ENCODE peak calls at places on chromosomes 3 and 15, in four cellular contexts. One of them, this sample, is unnamed.

GRCh38 chr3:125386811-125387210 is 11.7 kb upstream of the ZNF148 start:
- DNase-seq in stimulated activated CD4-positive, alpha-beta T cell treated with anti-CD3 and anti-CD28 coated beads, Interleukin-15, amount 100 ng/mL, for 1 hour: no peak
- DNase-seq in activated T-cell treated with anti-CD3 and anti-CD28 coated beads for 24 hours: no peak
- DNase-seq in stimulated activated CD8-positive, alpha-beta memory T cell treated with anti-CD3 and anti-CD28 coated beads, Interleukin-2, amount 100 ng/mL, for 48 hours: no peak
- DNase-seq in this sample: no peak

GRCh38 chr3:62688050-62688449 is 187.2 kb downstream of the CADPS start:
- DNase-seq in stimulated activated CD4-positive, alpha-beta T cell treated with anti-CD3 and anti-CD28 coated beads, Interleukin-15, amount 100 ng/mL, for 1 hour: no peak
- DNase-seq in activated T-cell treated with anti-CD3 and anti-CD28 coated beads for 24 hours: no peak
- DNase-seq in stimulated activated CD8-positive, alpha-beta memory T cell treated with anti-CD3 and anti-CD28 coated beads, Interleukin-2, amount 100 ng/mL, for 48 hours: no peak
- DNase-seq in this sample: no peak

GRCh38 chr15:39887832-39888231 is 32.2 kb downstream of the GPR176 start:
- DNase-seq in stimulated activated CD4-positive, alpha-beta T cell treated with anti-CD3 and anti-CD28 coated beads, Interleukin-15, amount 100 ng/mL, for 1 hour: no peak
- DNase-seq in activated T-cell treated with anti-CD3 and anti-CD28 coated beads for 24 hours: no peak
- DNase-seq in stimulated activated CD8-positive, alpha-beta memory T cell treated with anti-CD3 and anti-CD28 coated beads, Interleukin-2, amount 100 ng/mL, for 48 hours: no peak
- DNase-seq in this sample: no peak

GRCh38 chr3:151841801-151842200 is 27.9 kb downstream of the AADAC start:
- DNase-seq in stimulated activated CD4-positive, alpha-beta T cell treated with anti-CD3 and anti-CD28 coated beads, Interleukin-15, amount 100 ng/mL, for 1 hour: no peak
- DNase-seq in activated T-cell treated with anti-CD3 and anti-CD28 coated beads for 24 hours: no peak
- DNase-seq in stimulated activated CD8-positive, alpha-beta memory T cell treated with anti-CD3 and anti-CD28 coated beads, Interleukin-2, amount 100 ng/mL, for 48 hours: no peak
- DNase-seq in this sample: no peak

GRCh38 chr3:83890763-83891135 is 1068.0 kb upstream of the CADM2 start:
- DNase-seq in stimulated activated CD4-positive, alpha-beta T cell treated with anti-CD3 and anti-CD28 coated beads, Interleukin-15, amount 100 ng/mL, for 1 hour: no peak
- DNase-seq in activated T-cell treated with anti-CD3 and anti-CD28 coated beads for 24 hours: no peak
- DNase-seq in stimulated activated CD8-positive, alpha-beta memory T cell treated with anti-CD3 and anti-CD28 coated beads, Interleukin-2, amount 100 ng/mL, for 48 hours: no peak
- DNase-seq in this sample: no peak

GRCh38 chr3:117790256-117790987 is 1080.8 kb downstream of the TUSC7 start:
- DNase-seq in stimulated activated CD4-positive, alpha-beta T cell treated with anti-CD3 and anti-CD28 coated beads, Interleukin-15, amount 100 ng/mL, for 1 hour: no peak
- DNase-seq in activated T-cell treated with anti-CD3 and anti-CD28 coated beads for 24 hours: no peak
- DNase-seq in stimulated activated CD8-positive, alpha-beta memory T cell treated with anti-CD3 and anti-CD28 coated beads, Interleukin-2, amount 100 ng/mL, for 48 hours: no peak
- DNase-seq in this sample: no peak

GRCh38 chr3:28476194-28476593 is 127.6 kb upstream of the AZI2 start:
- DNase-seq in stimulated activated CD4-positive, alpha-beta T cell treated with anti-CD3 and anti-CD28 coated beads, Interleukin-15, amount 100 ng/mL, for 1 hour: no peak
- DNase-seq in activated T-cell treated with anti-CD3 and anti-CD28 coated beads for 24 hours: no peak
- DNase-seq in stimulated activated CD8-positive, alpha-beta memory T cell treated with anti-CD3 and anti-CD28 coated beads, Interleukin-2, amount 100 ng/mL, for 48 hours: no peak
- DNase-seq in this sample: no peak

GRCh38 chr15:75182187-75183131 is 19.2 kb upstream of the C15orf39 start:
- DNase-seq in stimulated activated CD4-positive, alpha-beta T cell treated with anti-CD3 and anti-CD28 coated beads, Interleukin-15, amount 100 ng/mL, for 1 hour: no peak
- DNase-seq in activated T-cell treated with anti-CD3 and anti-CD28 coated beads for 24 hours: no peak
- DNase-seq in stimulated activated CD8-positive, alpha-beta memory T cell treated with anti-CD3 and anti-CD28 coated beads, Interleukin-2, amount 100 ng/mL, for 48 hours: no peak
- DNase-seq in this sample: no peak

GRCh38 chr3:128273116-128273840 is 120.0 kb downstream of the EEFSEC start:
- DNase-seq in stimulated activated CD4-positive, alpha-beta T cell treated with anti-CD3 and anti-CD28 coated beads, Interleukin-15, amount 100 ng/mL, for 1 hour: no peak
- DNase-seq in activated T-cell treated with anti-CD3 and anti-CD28 coated beads for 24 hours: no peak
- DNase-seq in stimulated activated CD8-positive, alpha-beta memory T cell treated with anti-CD3 and anti-CD28 coated beads, Interleukin-2, amount 100 ng/mL, for 48 hours: no peak
- DNase-seq in this sample: no peak

GRCh38 chr3:129567176-129567705 is 24.3 kb downstream of the H1-8 start:
- DNase-seq in stimulated activated CD4-positive, alpha-beta T cell treated with anti-CD3 and anti-CD28 coated beads, Interleukin-15, amount 100 ng/mL, for 1 hour: no peak
- DNase-seq in activated T-cell treated with anti-CD3 and anti-CD28 coated beads for 24 hours: no peak
- DNase-seq in stimulated activated CD8-positive, alpha-beta memory T cell treated with anti-CD3 and anti-CD28 coated beads, Interleukin-2, amount 100 ng/mL, for 48 hours: no peak
- DNase-seq in this sample: no peak

GRCh38 chr3:77038928-77039605 is 832 bp upstream of the ROBO2 start:
- DNase-seq in stimulated activated CD4-positive, alpha-beta T cell treated with anti-CD3 and anti-CD28 coated beads, Interleukin-15, amount 100 ng/mL, for 1 hour: no peak
- DNase-seq in activated T-cell treated with anti-CD3 and anti-CD28 coated beads for 24 hours: no peak
- DNase-seq in stimulated activated CD8-positive, alpha-beta memory T cell treated with anti-CD3 and anti-CD28 coated beads, Interleukin-2, amount 100 ng/mL, for 48 hours: no peak
- DNase-seq in this sample: no peak

GRCh38 chr15:29740692-29741311 is 81.5 kb downstream of the TJP1 start:
- DNase-seq in stimulated activated CD4-positive, alpha-beta T cell treated with anti-CD3 and anti-CD28 coated beads, Interleukin-15, amount 100 ng/mL, for 1 hour: no peak
- DNase-seq in activated T-cell treated with anti-CD3 and anti-CD28 coated beads for 24 hours: no peak
- DNase-seq in stimulated activated CD8-positive, alpha-beta memory T cell treated with anti-CD3 and anti-CD28 coated beads, Interleukin-2, amount 100 ng/mL, for 48 hours: no peak
- DNase-seq in this sample: no peak

GRCh38 chr15:23823508-23823907 is 136.4 kb upstream of the NDN start:
- DNase-seq in stimulated activated CD4-positive, alpha-beta T cell treated with anti-CD3 and anti-CD28 coated beads, Interleukin-15, amount 100 ng/mL, for 1 hour: no peak
- DNase-seq in activated T-cell treated with anti-CD3 and anti-CD28 coated beads for 24 hours: no peak
- DNase-seq in stimulated activated CD8-positive, alpha-beta memory T cell treated with anti-CD3 and anti-CD28 coated beads, Interleukin-2, amount 100 ng/mL, for 48 hours: no peak
- DNase-seq in this sample: no peak

GRCh38 chr3:55935241-55935640 is 448.1 kb upstream of the WNT5A start:
- DNase-seq in stimulated activated CD4-positive, alpha-beta T cell treated with anti-CD3 and anti-CD28 coated beads, Interleukin-15, amount 100 ng/mL, for 1 hour: no peak
- DNase-seq in activated T-cell treated with anti-CD3 and anti-CD28 coated beads for 24 hours: no peak
- DNase-seq in stimulated activated CD8-positive, alpha-beta memory T cell treated with anti-CD3 and anti-CD28 coated beads, Interleukin-2, amount 100 ng/mL, for 48 hours: no peak
- DNase-seq in this sample: no peak

GRCh38 chr3:155701882-155702465 is 42.9 kb downstream of the PLCH1 start:
- DNase-seq in stimulated activated CD4-positive, alpha-beta T cell treated with anti-CD3 and anti-CD28 coated beads, Interleukin-15, amount 100 ng/mL, for 1 hour: no peak
- DNase-seq in activated T-cell treated with anti-CD3 and anti-CD28 coated beads for 24 hours: no peak
- DNase-seq in stimulated activated CD8-positive, alpha-beta memory T cell treated with anti-CD3 and anti-CD28 coated beads, Interleukin-2, amount 100 ng/mL, for 48 hours: no peak
- DNase-seq in this sample: no peak

GRCh38 chr3:150149651-150150051 is 179.0 kb upstream of the PFN2 start:
- DNase-seq in stimulated activated CD4-positive, alpha-beta T cell treated with anti-CD3 and anti-CD28 coated beads, Interleukin-15, amount 100 ng/mL, for 1 hour: no peak
- DNase-seq in activated T-cell treated with anti-CD3 and anti-CD28 coated beads for 24 hours: no peak
- DNase-seq in stimulated activated CD8-positive, alpha-beta memory T cell treated with anti-CD3 and anti-CD28 coated beads, Interleukin-2, amount 100 ng/mL, for 48 hours: no peak
- DNase-seq in this sample: no peak

GRCh38 chr15:93485922-93486327 is 396.9 kb upstream of the RGMA start:
- DNase-seq in stimulated activated CD4-positive, alpha-beta T cell treated with anti-CD3 and anti-CD28 coated beads, Interleukin-15, amount 100 ng/mL, for 1 hour: no peak
- DNase-seq in activated T-cell treated with anti-CD3 and anti-CD28 coated beads for 24 hours: no peak
- DNase-seq in stimulated activated CD8-positive, alpha-beta memory T cell treated with anti-CD3 and anti-CD28 coated beads, Interleukin-2, amount 100 ng/mL, for 48 hours: no peak
- DNase-seq in this sample: no peak

GRCh38 chr3:179558742-179559364 is 3.9 kb upstream of the ACTL6A start:
- DNase-seq in stimulated activated CD4-positive, alpha-beta T cell treated with anti-CD3 and anti-CD28 coated beads, Interleukin-15, amount 100 ng/mL, for 1 hour: no peak
- DNase-seq in activated T-cell treated with anti-CD3 and anti-CD28 coated beads for 24 hours: no peak
- DNase-seq in stimulated activated CD8-positive, alpha-beta memory T cell treated with anti-CD3 and anti-CD28 coated beads, Interleukin-2, amount 100 ng/mL, for 48 hours: peak; percentile 30
- DNase-seq in this sample: peak; percentile 67

GRCh38 chr3:138971766-138972320 is 24.8 kb downstream of the FOXL2NB start:
- DNase-seq in stimulated activated CD4-positive, alpha-beta T cell treated with anti-CD3 and anti-CD28 coated beads, Interleukin-15, amount 100 ng/mL, for 1 hour: no peak
- DNase-seq in activated T-cell treated with anti-CD3 and anti-CD28 coated beads for 24 hours: no peak
- DNase-seq in stimulated activated CD8-positive, alpha-beta memory T cell treated with anti-CD3 and anti-CD28 coated beads, Interleukin-2, amount 100 ng/mL, for 48 hours: no peak
- DNase-seq in this sample: no peak

GRCh38 chr15:90062023-90062728 is 40.1 kb downstream of the IDH2 start:
- DNase-seq in stimulated activated CD4-positive, alpha-beta T cell treated with anti-CD3 and anti-CD28 coated beads, Interleukin-15, amount 100 ng/mL, for 1 hour: peak; percentile 13
- DNase-seq in activated T-cell treated with anti-CD3 and anti-CD28 coated beads for 24 hours: no peak
- DNase-seq in stimulated activated CD8-positive, alpha-beta memory T cell treated with anti-CD3 and anti-CD28 coated beads, Interleukin-2, amount 100 ng/mL, for 48 hours: no peak
- DNase-seq in this sample: no peak

GRCh38 chr3:72800869-72801268 is 47.4 kb downstream of the SHQ1 start:
- DNase-seq in stimulated activated CD4-positive, alpha-beta T cell treated with anti-CD3 and anti-CD28 coated beads, Interleukin-15, amount 100 ng/mL, for 1 hour: no peak
- DNase-seq in activated T-cell treated with anti-CD3 and anti-CD28 coated beads for 24 hours: no peak
- DNase-seq in stimulated activated CD8-positive, alpha-beta memory T cell treated with anti-CD3 and anti-CD28 coated beads, Interleukin-2, amount 100 ng/mL, for 48 hours: no peak
- DNase-seq in this sample: no peak

GRCh38 chr15:85563328-85563727 is 182.9 kb downstream of the AKAP13 start:
- DNase-seq in stimulated activated CD4-positive, alpha-beta T cell treated with anti-CD3 and anti-CD28 coated beads, Interleukin-15, amount 100 ng/mL, for 1 hour: no peak
- DNase-seq in activated T-cell treated with anti-CD3 and anti-CD28 coated beads for 24 hours: no peak
- DNase-seq in stimulated activated CD8-positive, alpha-beta memory T cell treated with anti-CD3 and anti-CD28 coated beads, Interleukin-2, amount 100 ng/mL, for 48 hours: no peak
- DNase-seq in this sample: no peak

GRCh38 chr15:95932676-95933075 is 397.8 kb upstream of the NR2F2 start:
- DNase-seq in stimulated activated CD4-positive, alpha-beta T cell treated with anti-CD3 and anti-CD28 coated beads, Interleukin-15, amount 100 ng/mL, for 1 hour: no peak
- DNase-seq in activated T-cell treated with anti-CD3 and anti-CD28 coated beads for 24 hours: no peak
- DNase-seq in stimulated activated CD8-positive, alpha-beta memory T cell treated with anti-CD3 and anti-CD28 coated beads, Interleukin-2, amount 100 ng/mL, for 48 hours: no peak
- DNase-seq in this sample: no peak

GRCh38 chr15:74977599-74977998 is 17.8 kb upstream of the SCAMP5 start:
- DNase-seq in stimulated activated CD4-positive, alpha-beta T cell treated with anti-CD3 and anti-CD28 coated beads, Interleukin-15, amount 100 ng/mL, for 1 hour: no peak
- DNase-seq in activated T-cell treated with anti-CD3 and anti-CD28 coated beads for 24 hours: no peak
- DNase-seq in stimulated activated CD8-positive, alpha-beta memory T cell treated with anti-CD3 and anti-CD28 coated beads, Interleukin-2, amount 100 ng/mL, for 48 hours: no peak
- DNase-seq in this sample: no peak

GRCh38 chr3:111691293-111691909 is 96.3 kb upstream of the ZBED2 start:
- DNase-seq in stimulated activated CD4-positive, alpha-beta T cell treated with anti-CD3 and anti-CD28 coated beads, Interleukin-15, amount 100 ng/mL, for 1 hour: no peak
- DNase-seq in activated T-cell treated with anti-CD3 and anti-CD28 coated beads for 24 hours: no peak
- DNase-seq in stimulated activated CD8-positive, alpha-beta memory T cell treated with anti-CD3 and anti-CD28 coated beads, Interleukin-2, amount 100 ng/mL, for 48 hours: no peak
- DNase-seq in this sample: no peak

GRCh38 chr15:52020253-52021085 is 1.4 kb downstream of the MAPK6 start:
- DNase-seq in stimulated activated CD4-positive, alpha-beta T cell treated with anti-CD3 and anti-CD28 coated beads, Interleukin-15, amount 100 ng/mL, for 1 hour: no peak
- DNase-seq in activated T-cell treated with anti-CD3 and anti-CD28 coated beads for 24 hours: no peak
- DNase-seq in stimulated activated CD8-positive, alpha-beta memory T cell treated with anti-CD3 and anti-CD28 coated beads, Interleukin-2, amount 100 ng/mL, for 48 hours: no peak
- DNase-seq in this sample: no peak

GRCh38 chr3:37855363-37855970 is 6.2 kb upstream of the CTDSPL start:
- DNase-seq in stimulated activated CD4-positive, alpha-beta T cell treated with anti-CD3 and anti-CD28 coated beads, Interleukin-15, amount 100 ng/mL, for 1 hour: peak; percentile 56
- DNase-seq in activated T-cell treated with anti-CD3 and anti-CD28 coated beads for 24 hours: peak; percentile 56
- DNase-seq in stimulated activated CD8-positive, alpha-beta memory T cell treated with anti-CD3 and anti-CD28 coated beads, Interleukin-2, amount 100 ng/mL, for 48 hours: peak; percentile 74
- DNase-seq in this sample: peak; percentile 73

GRCh38 chr3:11377726-11378125 is 105.5 kb downstream of the ATG7 start:
- DNase-seq in stimulated activated CD4-positive, alpha-beta T cell treated with anti-CD3 and anti-CD28 coated beads, Interleukin-15, amount 100 ng/mL, for 1 hour: no peak
- DNase-seq in activated T-cell treated with anti-CD3 and anti-CD28 coated beads for 24 hours: no peak
- DNase-seq in stimulated activated CD8-positive, alpha-beta memory T cell treated with anti-CD3 and anti-CD28 coated beads, Interleukin-2, amount 100 ng/mL, for 48 hours: no peak
- DNase-seq in this sample: no peak

GRCh38 chr3:157335677-157336076 is 101.0 kb upstream of the PTX3 start:
- DNase-seq in stimulated activated CD4-positive, alpha-beta T cell treated with anti-CD3 and anti-CD28 coated beads, Interleukin-15, amount 100 ng/mL, for 1 hour: no peak
- DNase-seq in activated T-cell treated with anti-CD3 and anti-CD28 coated beads for 24 hours: no peak
- DNase-seq in stimulated activated CD8-positive, alpha-beta memory T cell treated with anti-CD3 and anti-CD28 coated beads, Interleukin-2, amount 100 ng/mL, for 48 hours: no peak
- DNase-seq in this sample: no peak

GRCh38 chr15:35557012-35557411 is 11.0 kb upstream of the DPH6 start:
- DNase-seq in stimulated activated CD4-positive, alpha-beta T cell treated with anti-CD3 and anti-CD28 coated beads, Interleukin-15, amount 100 ng/mL, for 1 hour: no peak
- DNase-seq in activated T-cell treated with anti-CD3 and anti-CD28 coated beads for 24 hours: no peak
- DNase-seq in stimulated activated CD8-positive, alpha-beta memory T cell treated with anti-CD3 and anti-CD28 coated beads, Interleukin-2, amount 100 ng/mL, for 48 hours: no peak
- DNase-seq in this sample: no peak

GRCh38 chr15:51226813-51227212 is 111.6 kb downstream of the CYP19A1 start:
- DNase-seq in stimulated activated CD4-positive, alpha-beta T cell treated with anti-CD3 and anti-CD28 coated beads, Interleukin-15, amount 100 ng/mL, for 1 hour: no peak
- DNase-seq in activated T-cell treated with anti-CD3 and anti-CD28 coated beads for 24 hours: no peak
- DNase-seq in stimulated activated CD8-positive, alpha-beta memory T cell treated with anti-CD3 and anti-CD28 coated beads, Interleukin-2, amount 100 ng/mL, for 48 hours: no peak
- DNase-seq in this sample: no peak

GRCh38 chr3:66532160-66532587 is 31.4 kb upstream of the LRIG1 start:
- DNase-seq in stimulated activated CD4-positive, alpha-beta T cell treated with anti-CD3 and anti-CD28 coated beads, Interleukin-15, amount 100 ng/mL, for 1 hour: no peak
- DNase-seq in activated T-cell treated with anti-CD3 and anti-CD28 coated beads for 24 hours: no peak
- DNase-seq in stimulated activated CD8-positive, alpha-beta memory T cell treated with anti-CD3 and anti-CD28 coated beads, Interleukin-2, amount 100 ng/mL, for 48 hours: no peak
- DNase-seq in this sample: no peak

GRCh38 chr15:75904241-75904631 is 558 bp downstream of the FBXO22 start:
- DNase-seq in stimulated activated CD4-positive, alpha-beta T cell treated with anti-CD3 and anti-CD28 coated beads, Interleukin-15, amount 100 ng/mL, for 1 hour: peak; percentile 3
- DNase-seq in activated T-cell treated with anti-CD3 and anti-CD28 coated beads for 24 hours: peak; percentile 13
- DNase-seq in stimulated activated CD8-positive, alpha-beta memory T cell treated with anti-CD3 and anti-CD28 coated beads, Interleukin-2, amount 100 ng/mL, for 48 hours: peak; percentile 3
- DNase-seq in this sample: peak; percentile 60

This sample was measured in mesothelial cell of epicardium.